ENCODE peak calls at places on chromosomes 4 and X, in six cellular contexts. One of them, this sample, is unnamed.

GRCh38 chr4:179762840-179763239 is 2320.6 kb upstream of the AGA start:
- DNase-seq in iPS DF 6.9: no peak
- DNase-seq in left colon: no peak
- DNase-seq in effector CD4-positive, alpha-beta T cell: no peak
- DNase-seq in fibroblast of lung: no peak
- DNase-seq in fibroblast of the conjunctiva: no peak
- DNase-seq in this sample: no peak

GRCh38 chr4:78720994-78721677 is 55.0 kb upstream of the BMP2K start:
- DNase-seq in iPS DF 6.9: no peak
- DNase-seq in left colon: peak
- DNase-seq in effector CD4-positive, alpha-beta T cell: no peak
- DNase-seq in fibroblast of lung: no peak
- DNase-seq in fibroblast of the conjunctiva: no peak
- DNase-seq in this sample: peak

GRCh38 chrX:48896611-48897011 is 957 bp downstream of the TIMM17B start:
- DNase-seq in iPS DF 6.9: no peak
- DNase-seq in left colon: no peak
- DNase-seq in effector CD4-positive, alpha-beta T cell: no peak
- DNase-seq in fibroblast of lung: peak
- DNase-seq in fibroblast of the conjunctiva: no peak
- DNase-seq in this sample: no peak

GRCh38 chr4:48991357-48991756 is 5.3 kb downstream of the CWH43 start:
- DNase-seq in iPS DF 6.9: no peak
- DNase-seq in left colon: no peak
- DNase-seq in effector CD4-positive, alpha-beta T cell: no peak
- DNase-seq in fibroblast of lung: no peak
- DNase-seq in fibroblast of the conjunctiva: no peak
- DNase-seq in this sample: no peak

GRCh38 chr4:15020502-15021286 is 18.4 kb downstream of the CPEB2 start:
- DNase-seq in iPS DF 6.9: no peak
- DNase-seq in left colon: no peak
- DNase-seq in effector CD4-positive, alpha-beta T cell: no peak
- DNase-seq in fibroblast of lung: no peak
- DNase-seq in fibroblast of the conjunctiva: no peak
- DNase-seq in this sample: no peak

GRCh38 chrX:81294101-81294500 is 92.2 kb downstream of the SH3BGRL start:
- DNase-seq in iPS DF 6.9: no peak
- DNase-seq in left colon: no peak
- DNase-seq in effector CD4-positive, alpha-beta T cell: no peak
- DNase-seq in fibroblast of lung: no peak
- DNase-seq in fibroblast of the conjunctiva: no peak
- DNase-seq in this sample: no peak

GRCh38 chr4:41427306-41427882 is 110.6 kb upstream of the LIMCH1 start:
- DNase-seq in iPS DF 6.9: no peak
- DNase-seq in left colon: no peak
- DNase-seq in effector CD4-positive, alpha-beta T cell: no peak
- DNase-seq in fibroblast of lung: no peak
- DNase-seq in fibroblast of the conjunctiva: no peak
- DNase-seq in this sample: no peak

GRCh38 chrX:34918856-34919255 is 23.7 kb upstream of the FAM47B start:
- DNase-seq in iPS DF 6.9: peak
- DNase-seq in left colon: no peak
- DNase-seq in effector CD4-positive, alpha-beta T cell: no peak
- DNase-seq in fibroblast of lung: peak
- DNase-seq in fibroblast of the conjunctiva: peak
- DNase-seq in this sample: no peak

GRCh38 chr4:101961144-101961543 is 170.6 kb downstream of the BANK1 start:
- DNase-seq in iPS DF 6.9: no peak
- DNase-seq in left colon: no peak
- DNase-seq in effector CD4-positive, alpha-beta T cell: no peak
- DNase-seq in fibroblast of lung: no peak
- DNase-seq in fibroblast of the conjunctiva: peak
- DNase-seq in this sample: no peak

GRCh38 chr4:6115746-6116586 is 84.4 kb downstream of the JAKMIP1 start:
- DNase-seq in iPS DF 6.9: no peak
- DNase-seq in left colon: no peak
- DNase-seq in effector CD4-positive, alpha-beta T cell: no peak
- DNase-seq in fibroblast of lung: no peak
- DNase-seq in fibroblast of the conjunctiva: no peak
- DNase-seq in this sample: no peak

GRCh38 chr4:32010221-32010620 is 1290.1 kb downstream of the PCDH7 start:
- DNase-seq in iPS DF 6.9: no peak
- DNase-seq in left colon: no peak
- DNase-seq in effector CD4-positive, alpha-beta T cell: no peak
- DNase-seq in fibroblast of lung: no peak
- DNase-seq in fibroblast of the conjunctiva: no peak
- DNase-seq in this sample: no peak

GRCh38 chrX:43813898-43814297 is 68.4 kb downstream of the MAOB start:
- DNase-seq in iPS DF 6.9: peak
- DNase-seq in left colon: no peak
- DNase-seq in effector CD4-positive, alpha-beta T cell: no peak
- DNase-seq in fibroblast of lung: peak
- DNase-seq in fibroblast of the conjunctiva: no peak
- DNase-seq in this sample: no peak

GRCh38 chr4:69858683-69859082 is 1.3 kb downstream of the SULT1E1 start:
- DNase-seq in iPS DF 6.9: no peak
- DNase-seq in left colon: no peak
- DNase-seq in effector CD4-positive, alpha-beta T cell: no peak
- DNase-seq in fibroblast of lung: peak
- DNase-seq in fibroblast of the conjunctiva: peak
- DNase-seq in this sample: no peak

GRCh38 chr4:111991163-111991562 is 154.1 kb upstream of the FAM241A start:
- DNase-seq in iPS DF 6.9: no peak
- DNase-seq in left colon: no peak
- DNase-seq in effector CD4-positive, alpha-beta T cell: no peak
- DNase-seq in fibroblast of lung: no peak
- DNase-seq in fibroblast of the conjunctiva: no peak
- DNase-seq in this sample: no peak

GRCh38 chr4:102715057-102715456 is 45.7 kb downstream of the MANBA start:
- DNase-seq in iPS DF 6.9: no peak
- DNase-seq in left colon: no peak
- DNase-seq in effector CD4-positive, alpha-beta T cell: no peak
- DNase-seq in fibroblast of lung: no peak
- DNase-seq in fibroblast of the conjunctiva: no peak
- DNase-seq in this sample: no peak

GRCh38 chr4:66814277-66814676 is 731.0 kb downstream of the CENPC start:
- DNase-seq in iPS DF 6.9: no peak
- DNase-seq in left colon: no peak
- DNase-seq in effector CD4-positive, alpha-beta T cell: no peak
- DNase-seq in fibroblast of lung: no peak
- DNase-seq in fibroblast of the conjunctiva: no peak
- DNase-seq in this sample: no peak

GRCh38 chr4:55727746-55728145 is 91.6 kb upstream of the NMU start:
- DNase-seq in iPS DF 6.9: no peak
- DNase-seq in left colon: no peak
- DNase-seq in effector CD4-positive, alpha-beta T cell: no peak
- DNase-seq in fibroblast of lung: no peak
- DNase-seq in fibroblast of the conjunctiva: no peak
- DNase-seq in this sample: no peak

GRCh38 chrX:69153060-69153730 is 12.1 kb downstream of the PJA1 start:
- DNase-seq in iPS DF 6.9: no peak
- DNase-seq in left colon: no peak
- DNase-seq in effector CD4-positive, alpha-beta T cell: no peak
- DNase-seq in fibroblast of lung: peak
- DNase-seq in fibroblast of the conjunctiva: no peak
- DNase-seq in this sample: no peak

GRCh38 chr4:2256156-2256731 is 5.7 kb downstream of the MXD4 start:
- DNase-seq in iPS DF 6.9: no peak
- DNase-seq in left colon: peak
- DNase-seq in effector CD4-positive, alpha-beta T cell: peak
- DNase-seq in fibroblast of lung: no peak
- DNase-seq in fibroblast of the conjunctiva: no peak
- DNase-seq in this sample: no peak

GRCh38 chr4:152100378-152101201 is 339.8 kb upstream of the GATB start:
- DNase-seq in iPS DF 6.9: no peak
- DNase-seq in left colon: no peak
- DNase-seq in effector CD4-positive, alpha-beta T cell: peak
- DNase-seq in fibroblast of lung: no peak
- DNase-seq in fibroblast of the conjunctiva: no peak
- DNase-seq in this sample: peak

GRCh38 chr4:106809083-106809482 is 227.0 kb downstream of the DKK2 start:
- DNase-seq in iPS DF 6.9: peak
- DNase-seq in left colon: no peak
- DNase-seq in effector CD4-positive, alpha-beta T cell: no peak
- DNase-seq in fibroblast of lung: peak
- DNase-seq in fibroblast of the conjunctiva: peak
- DNase-seq in this sample: no peak

GRCh38 chr4:113447061-113447460 is 314.5 kb downstream of the CAMK2D start:
- DNase-seq in iPS DF 6.9: no peak
- DNase-seq in left colon: no peak
- DNase-seq in effector CD4-positive, alpha-beta T cell: no peak
- DNase-seq in fibroblast of lung: peak
- DNase-seq in fibroblast of the conjunctiva: no peak
- DNase-seq in this sample: no peak

GRCh38 chr4:103091601-103092223 is 7.9 kb downstream of the BDH2 start:
- DNase-seq in iPS DF 6.9: peak
- DNase-seq in left colon: no peak
- DNase-seq in effector CD4-positive, alpha-beta T cell: peak
- DNase-seq in fibroblast of lung: peak
- DNase-seq in fibroblast of the conjunctiva: peak
- DNase-seq in this sample: peak

GRCh38 chr4:2247128-2248043 is 5.5 kb upstream of the HAUS3 start:
- DNase-seq in iPS DF 6.9: no peak
- DNase-seq in left colon: no peak
- DNase-seq in effector CD4-positive, alpha-beta T cell: no peak
- DNase-seq in fibroblast of lung: no peak
- DNase-seq in fibroblast of the conjunctiva: no peak
- DNase-seq in this sample: no peak

GRCh38 chr4:145722561-145722960 is 42.6 kb downstream of the C4orf51 start:
- DNase-seq in iPS DF 6.9: no peak
- DNase-seq in left colon: no peak
- DNase-seq in effector CD4-positive, alpha-beta T cell: no peak
- DNase-seq in fibroblast of lung: no peak
- DNase-seq in fibroblast of the conjunctiva: no peak
- DNase-seq in this sample: no peak